ENCODE peak calls at places on chromosomes 2 and 18, in six cellular contexts. M is H9, U is fibroblast of lung, S is MM.1S, G is kidney, Z is astrocyte. J is an unnamed sample.

GRCh38 chr18:41501848-41502247 is 453.2 kb upstream of the PIK3C3 start:
- DNase-seq in U (no peak), M (no peak), S (no peak), Z (no peak), G (no peak), J (no peak)

GRCh38 chr2:55311444-55311870 is 42.4 kb upstream of the MTIF2 start:
- DNase-seq in U (peak), G (no peak), S (no peak), Z (no peak), M (no peak), J (no peak)

GRCh38 chr2:15980605-15981098 is 40.3 kb downstream of the MYCN start:
- DNase-seq in S (no peak), U (no peak), M (peak), Z (no peak), G (no peak), J (no peak)

GRCh38 chr2:157182204-157182709 is 75.2 kb upstream of the GALNT5 start:
- DNase-seq in M (no peak), G (no peak), Z (peak), S (no peak), U (peak), J (no peak)

GRCh38 chr2:237390235-237390634 is 23.7 kb downstream of the COL6A3 start:
- DNase-seq in Z (no peak), S (no peak), U (no peak), M (no peak), G (no peak), J (no peak)

GRCh38 chr18:77254711-77255110 is 5.1 kb downstream of the GALR1 start:
- DNase-seq in Z (no peak), U (no peak), G (no peak), S (no peak), M (no peak), J (no peak)

GRCh38 chr2:66714651-66715050 is 279.7 kb downstream of the MEIS1 start:
- DNase-seq in S (no peak), U (no peak), M (no peak), G (no peak), Z (peak), J (no peak)

GRCh38 chr2:128026422-128027277 is 1.2 kb downstream of the SAP130 start:
- DNase-seq in Z (peak), G (no peak), S (no peak), U (peak), M (no peak), J (peak)

GRCh38 chr2:56705713-56706112 is 521.9 kb downstream of the CCDC85A start:
- DNase-seq in S (no peak), G (no peak), U (no peak), Z (no peak), M (no peak), J (no peak)
- H3K9ac ChIP-seq in S (no peak), G (no peak), U (no peak), Z (no peak), M (no peak), J (no peak)

GRCh38 chr2:9961014-9961413 is 9.5 kb downstream of the GRHL1 start:
- DNase-seq in U (no peak), Z (no peak), M (no peak), G (no peak), S (no peak), J (no peak)

GRCh38 chr2:9967053-9967775 is 15.7 kb downstream of the GRHL1 start:
- DNase-seq in G (no peak), M (no peak), U (no peak), S (peak), Z (no peak), J (no peak)

GRCh38 chr2:9966491-9967022 is 15.1 kb downstream of the GRHL1 start:
- DNase-seq in M (no peak), U (no peak), S (peak), G (no peak), Z (no peak), J (no peak)

GRCh38 chr2:9965119-9965822 is 13.8 kb downstream of the GRHL1 start:
- DNase-seq in M (no peak), Z (no peak), U (no peak), G (no peak), S (peak), J (no peak)

GRCh38 chr2:9964334-9964980 is 13.0 kb downstream of the GRHL1 start:
- DNase-seq in S (peak), Z (no peak), M (no peak), U (no peak), G (no peak), J (no peak)
- H3K9ac ChIP-seq in S (peak), Z (no peak), M (no peak), U (no peak), G (no peak), J (no peak)

GRCh38 chr2:64698068-64698645 is 44.4 kb upstream of the SERTAD2 start:
- DNase-seq in G (no peak), U (no peak), S (no peak), M (no peak), Z (no peak), J (peak)
- H3K9ac ChIP-seq in G (no peak), U (no peak), S (no peak), M (no peak), Z (no peak), J (no peak)

GRCh38 chr18:48300463-48300961 is 108.7 kb downstream of the ZBTB7C start:
- DNase-seq in G (no peak), U (no peak), M (peak), S (peak), Z (no peak), J (no peak)
- H3K9ac ChIP-seq in G (no peak), U (no peak), M (no peak), S (no peak), Z (no peak), J (no peak)

GRCh38 chr2:102073168-102073724 is 69.3 kb upstream of the IL1R1 start:
- DNase-seq in G (no peak), S (no peak), M (no peak), Z (no peak), U (no peak), J (no peak)

GRCh38 chr2:102066554-102066953 is 74.8 kb downstream of the IL1R2 start:
- DNase-seq in S (no peak), Z (no peak), U (no peak), G (no peak), M (no peak), J (no peak)

GRCh38 chr2:102072741-102073140 is 69.8 kb upstream of the IL1R1 start:
- DNase-seq in U (peak), S (no peak), Z (no peak), M (no peak), G (no peak), J (no peak)

GRCh38 chr2:102069311-102069974 is 73.1 kb upstream of the IL1R1 start:
- DNase-seq in G (no peak), M (no peak), Z (no peak), S (no peak), U (no peak), J (no peak)

GRCh38 chr2:102070058-102070642 is 72.4 kb upstream of the IL1R1 start:
- DNase-seq in S (no peak), M (no peak), Z (peak), U (peak), G (peak), J (no peak)
- H3K9ac ChIP-seq in S (no peak), M (no peak), Z (no peak), U (peak), G (peak), J (no peak)

DNA sequence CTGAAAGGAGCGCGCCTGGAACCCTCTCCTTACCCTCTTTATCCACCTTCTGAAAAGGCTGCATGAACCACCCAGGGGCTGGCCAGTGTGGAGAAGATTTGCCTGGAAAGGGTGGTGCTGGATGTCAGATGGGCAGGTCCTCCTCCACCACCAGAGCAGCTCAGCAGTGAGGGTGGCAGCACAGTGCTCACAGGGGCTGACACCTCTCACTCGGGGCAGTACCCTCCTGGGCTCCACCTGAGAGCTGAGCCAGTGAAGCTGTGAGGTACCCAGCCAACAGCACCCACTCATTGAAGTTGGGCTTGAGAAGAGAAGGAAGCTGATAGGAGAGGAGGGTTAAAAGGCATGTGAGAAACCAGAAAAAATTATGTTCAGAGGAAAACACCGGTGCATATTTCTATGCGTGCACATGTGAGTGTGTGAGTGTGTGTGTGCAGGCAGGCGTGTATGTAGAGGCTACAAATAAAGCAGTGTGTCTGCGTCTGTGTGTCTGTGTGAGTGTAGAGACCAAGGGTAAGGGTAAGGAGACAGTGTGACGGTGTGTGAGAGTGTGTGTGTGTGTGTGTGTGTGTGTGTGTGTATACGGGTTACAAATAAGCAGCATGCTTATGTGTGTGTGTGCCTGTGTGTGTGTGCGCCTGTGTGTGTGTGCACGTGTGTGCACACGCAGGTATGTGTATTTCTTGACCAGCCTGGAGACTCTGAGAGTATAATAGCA is 40.8 kb downstream of the TEX44 start:
- DNase-seq in Z (no peak), U (no peak), S (no peak), G (no peak), M (no peak), J (no peak)
- H3K9ac ChIP-seq in Z (no peak), U (peak), S (no peak), G (no peak), M (no peak), J (no peak)

J was measured in trophoblast cell.